ENCODE peak calls at places on chromosomes 3 and 15, in six cellular contexts. B is cardiac fibroblast, O is Karpas-422, E is H7, H is aorta, K is B cell. F is an unnamed sample.

GRCh38 chr3:197736010-197736490 is 654 bp downstream of the RUBCN start:
- DNase-seq in H (peak), O (peak), E (peak), B (peak), K (peak), F (peak)

GRCh38 chr3:149009732-149010131 is 18.4 kb downstream of the GYG1 start:
- DNase-seq in E (no peak), K (no peak), H (no peak), B (no peak), O (no peak), F (no peak)

GRCh38 chr3:14925729-14926591 is 21.4 kb upstream of the NR2C2 start:
- DNase-seq in O (peak), H (no peak), B (peak), E (peak), K (peak), F (peak)

GRCh38 chr3:163468531-163469335 is 1609.6 kb downstream of the SI start:
- DNase-seq in K (no peak), H (no peak), B (no peak), O (no peak), E (no peak), F (no peak)

GRCh38 chr3:66472313-66473134 is 28.3 kb downstream of the LRIG1 start:
- DNase-seq in O (no peak), H (no peak), K (peak), B (peak), E (no peak), F (no peak)

GRCh38 chr3:182730675-182731042 is 62.6 kb upstream of the ATP11B start:
- DNase-seq in K (no peak), H (no peak), O (no peak), E (no peak), B (no peak), F (no peak)

GRCh38 chr3:29385056-29385455 is 104.2 kb downstream of the RBMS3 start:
- DNase-seq in O (no peak), E (no peak), H (no peak), B (peak), K (no peak), F (no peak)

GRCh38 chr3:96994995-96995394 is 180.6 kb downstream of the EPHA6 start:
- DNase-seq in E (no peak), H (no peak), B (no peak), O (no peak), K (no peak), F (no peak)

GRCh38 chr15:70093481-70094309 is 4.0 kb downstream of the TLE3 start:
- DNase-seq in O (no peak), B (peak), K (no peak), E (no peak), H (no peak), F (no peak)

GRCh38 chr15:70559223-70559823 is 204.0 kb downstream of the UACA start:
- DNase-seq in K (peak), O (no peak), E (no peak), H (no peak), B (peak), F (peak)

GRCh38 chr3:184756151-184756681 is 44.4 kb upstream of the MAGEF1 start:
- DNase-seq in B (no peak), O (peak), E (peak), H (peak), K (peak), F (no peak)

GRCh38 chr3:171306631-171307030 is 153.6 kb downstream of the TNIK start:
- DNase-seq in K (no peak), E (no peak), O (no peak), H (peak), B (peak), F (no peak)

GRCh38 chr3:101865751-101866509 is 16.6 kb downstream of the NFKBIZ start:
- DNase-seq in O (no peak), K (no peak), H (no peak), E (peak), B (no peak), F (peak)

GRCh38 chr3:175346573-175347356 is 487.6 kb downstream of the NAALADL2 start:
- DNase-seq in E (no peak), O (no peak), H (peak), B (peak), K (no peak), F (no peak)

GRCh38 chr3:144921710-144922109 is 950.1 kb downstream of the DIPK2A start:
- DNase-seq in O (no peak), E (no peak), K (no peak), H (no peak), B (no peak), F (no peak)

GRCh38 chr15:88385078-88385700 is 82.0 kb downstream of the MRPL46 start:
- DNase-seq in B (no peak), O (no peak), H (no peak), E (no peak), K (no peak), F (no peak)

GRCh38 chr3:4584537-4585249 is 91.5 kb downstream of the ITPR1 start:
- DNase-seq in E (no peak), B (peak), K (peak), O (no peak), H (no peak), F (no peak)

GRCh38 chr3:181703701-181704420 is 7.9 kb upstream of the SOX2 start:
- DNase-seq in E (peak), B (no peak), O (no peak), H (peak), K (no peak), F (no peak)

GRCh38 chr3:57582470-57583168 is 14.5 kb downstream of the ARF4 start:
- DNase-seq in E (peak), O (peak), K (peak), H (no peak), B (no peak), F (peak)

GRCh38 chr15:56919708-56920637 is 1.5 kb downstream of the TCF12 start:
- DNase-seq in E (no peak), H (no peak), O (peak), K (no peak), B (peak), F (peak)